ENCODE peak calls at places on chromosomes 3 and 15, in seven cellular contexts. D is stimulated activated CD8-positive, alpha-beta memory T cell treated with anti-CD3 and anti-CD28 coated beads, Interleukin-7, amount 100 ng/mL, for 4 hours; K is germinal center; L is CD4-positive, alpha-beta memory T cell; Z is right cardiac atrium; J is Kasumi-1; E is PC-3. Y is an unnamed sample.

GRCh38 chr15:85754993-85755392 is 39.7 kb downstream of the KLHL25 start:
- DNase-seq in J (no peak), E (no peak), K (no peak), Z (peak; percentile 67), D (no peak), L (no peak), Y (peak; percentile 9)

GRCh38 chr3:195282982-195283381 is 12.0 kb upstream of the XXYLT1 start:
- DNase-seq in J (no peak), E (no peak), Z (no peak), K (no peak), D (no peak), L (no peak), Y (no peak)

GRCh38 chr3:160200328-160200727 is 24.9 kb upstream of the C3orf80 start:
- DNase-seq in Z (no peak), L (no peak), D (no peak), J (no peak), K (no peak), E (no peak), Y (no peak)

GRCh38 chr3:177525987-177526712 is 328.9 kb upstream of the TBL1XR1 start:
- DNase-seq in K (no peak), L (no peak), Z (no peak), E (peak; percentile 37), J (no peak), D (no peak), Y (peak; percentile 43)

GRCh38 chr3:141366285-141367037 is 1.8 kb upstream of the ZBTB38 start:
- DNase-seq in Z (peak; percentile 39), J (no peak), L (no peak), E (peak; percentile 73), D (no peak), K (no peak), Y (peak; percentile 83)

GRCh38 chr15:52528465-52529288 is at the start of gene MYO5A:
- DNase-seq in J (peak; percentile 29), E (peak; percentile 63), Z (peak; percentile 74), L (peak; percentile 84), D (peak; percentile 77), K (peak; percentile 87), Y (peak; percentile 91)

GRCh38 chr3:118628704-118629341 is 405.8 kb downstream of the IGSF11 start:
- DNase-seq in J (peak; percentile 80), Z (peak; percentile 30), L (no peak), K (peak; percentile 36), E (peak; percentile 77), D (no peak), Y (peak; percentile 72)

GRCh38 chr3:143849854-143850549 is 1.7 kb upstream of the SLC9A9 start:
- DNase-seq in Z (no peak), L (no peak), K (no peak), D (no peak), J (no peak), E (peak; percentile 52), Y (peak; percentile 89)

GRCh38 chr15:48393650-48394049 is 62.4 kb downstream of the DUT start:
- DNase-seq in K (no peak), J (no peak), Z (peak; percentile 49), D (no peak), E (no peak), L (no peak), Y (no peak)

GRCh38 chr3:76645724-76646123 is 394.2 kb upstream of the ROBO2 start:
- DNase-seq in D (no peak), L (no peak), K (no peak), Z (no peak), J (no peak), E (no peak), Y (no peak)

GRCh38 chr15:42385206-42385979 is 26.1 kb downstream of the CAPN3 start:
- DNase-seq in Z (no peak), E (peak; percentile 74), K (peak; percentile 61), D (no peak), J (peak; percentile 45), L (no peak), Y (peak; percentile 57)

GRCh38 chr3:93843981-93844380 is 129.7 kb downstream of the PROS1 start:
- DNase-seq in K (no peak), E (peak; percentile 88), J (no peak), Z (no peak), D (no peak), L (no peak), Y (peak; percentile 92)

GRCh38 chr3:14461748-14462324 is 59.4 kb downstream of the SLC6A6 start:
- DNase-seq in J (peak; percentile 40), Z (no peak), K (no peak), D (peak; percentile 13), E (peak; percentile 74), L (peak; percentile 33), Y (peak; percentile 80)

GRCh38 chr3:141782386-141782932 is 19.3 kb downstream of the GRK7 start:
- DNase-seq in E (peak; percentile 34), D (no peak), K (no peak), Z (no peak), L (no peak), J (no peak), Y (no peak)

GRCh38 chr15:48617619-48618018 is 27.9 kb downstream of the FBN1 start:
- DNase-seq in E (no peak), Z (peak; percentile 68), D (no peak), L (no peak), J (no peak), K (no peak), Y (peak; percentile 75)

GRCh38 chr15:95325763-95326688 is 1004.5 kb upstream of the NR2F2 start:
- DNase-seq in E (peak; percentile 59), K (no peak), Z (no peak), L (no peak), D (no peak), J (no peak), Y (no peak)

GRCh38 chr15:42215854-42216829 is 8.0 kb upstream of the VPS39 start:
- DNase-seq in E (peak; percentile 18), J (peak; percentile 12), D (no peak), K (no peak), L (no peak), Z (no peak), Y (peak; percentile 6)